ENCODE peak calls at places on chromosome 16, in six cellular contexts. O is K562, P is transverse colon, H is breast epithelium, A is prostate gland, Y is stomach. T is an unnamed sample.
A peak's percentile ranks its signal among the peaks of the same experiment; 100 is the strongest.

GRCh38 chr16:51243836-51244483 is 92.9 kb upstream of the SALL1 start:
- DNase-seq in O (no peak), P (peak; percentile 29), H (no peak), A (no peak), Y (peak; percentile 64), T (no peak)

GRCh38 chr16:30406911-30407793 is at the start of gene ZNF771:
- DNase-seq in O (peak; percentile 95), P (peak; percentile 96), H (peak; percentile 93), A (peak; percentile 92), Y (peak; percentile 95), T (peak; percentile 98)

GRCh38 chr16:75012380-75013081 is 13.7 kb downstream of the ZNRF1 start:
- DNase-seq in O (no peak), P (no peak), H (no peak), A (no peak), Y (no peak), T (no peak)

GRCh38 chr16:73949574-73950348 is 346.9 kb upstream of the PSMD7 start:
- DNase-seq in O (no peak), P (no peak), H (no peak), A (peak; percentile 44), Y (no peak), T (no peak)

GRCh38 chr16:80899804-80900592 is 95.6 kb upstream of the CDYL2 start:
- DNase-seq in O (no peak), P (peak; percentile 39), H (peak; percentile 93), A (peak; percentile 92), Y (peak; percentile 96), T (no peak)

GRCh38 chr16:48099455-48099854 is 56.3 kb downstream of the ABCC12 start:
- DNase-seq in O (peak; percentile 46), P (no peak), H (no peak), A (no peak), Y (no peak), T (no peak)

GRCh38 chr16:80300876-80301275 is 239.9 kb upstream of the DYNLRB2 start:
- DNase-seq in O (no peak), P (no peak), H (no peak), A (no peak), Y (no peak), T (no peak)

GRCh38 chr16:21301895-21302291 is 23.8 kb upstream of the CRYM start:
- DNase-seq in O (no peak), P (no peak), H (no peak), A (no peak), Y (no peak), T (no peak)

GRCh38 chr16:49528564-49529150 is 155.1 kb downstream of the C16orf78 start:
- DNase-seq in O (no peak), P (no peak), H (no peak), A (no peak), Y (no peak), T (no peak)

GRCh38 chr16:17556276-17557052 is 85.7 kb upstream of the XYLT1 start:
- DNase-seq in O (peak; percentile 57), P (no peak), H (no peak), A (no peak), Y (no peak), T (no peak)

GRCh38 chr16:50326264-50326663 is 42.5 kb downstream of the BRD7 start:
- DNase-seq in O (no peak), P (no peak), H (no peak), A (no peak), Y (no peak), T (no peak)

GRCh38 chr16:5653789-5654188 is 556.2 kb upstream of the EEF2KMT start:
- DNase-seq in O (no peak), P (no peak), H (no peak), A (no peak), Y (no peak), T (no peak)

GRCh38 chr16:51762081-51762995 is 611.3 kb upstream of the SALL1 start:
- DNase-seq in O (peak; percentile 65), P (peak; percentile 61), H (peak; percentile 69), A (peak; percentile 73), Y (peak; percentile 85), T (peak; percentile 91)

GRCh38 chr16:78474762-78475161 is 375.3 kb downstream of the WWOX start:
- DNase-seq in O (no peak), P (no peak), H (no peak), A (no peak), Y (no peak), T (no peak)

GRCh38 chr16:54194008-54194731 is 92.4 kb downstream of the IRX3 start:
- DNase-seq in O (no peak), P (peak; percentile 11), H (peak; percentile 89), A (peak; percentile 76), Y (peak; percentile 58), T (no peak)

GRCh38 chr16:71431176-71431575 is 10.7 kb downstream of the TLE7 start:
- DNase-seq in O (no peak), P (no peak), H (no peak), A (no peak), Y (peak; percentile 24), T (no peak)

GRCh38 chr16:64925166-64925565 is 196.7 kb downstream of the CDH11 start:
- DNase-seq in O (no peak), P (no peak), H (no peak), A (no peak), Y (no peak), T (no peak)

GRCh38 chr16:21218135-21218534 is 6.8 kb upstream of the ZP2 start:
- DNase-seq in O (no peak), P (no peak), H (no peak), A (no peak), Y (no peak), T (no peak)

GRCh38 chr16:27177031-27177774 is 26.1 kb upstream of the KDM8 start:
- DNase-seq in O (no peak), P (no peak), H (no peak), A (no peak), Y (no peak), T (no peak)

GRCh38 chr16:58243528-58244004 is 45.7 kb upstream of the CSNK2A2 start:
- DNase-seq in O (no peak), P (peak; percentile 26), H (no peak), A (no peak), Y (no peak), T (no peak)

GRCh38 chr16:61968242-61968978 is 67.8 kb downstream of the CDH8 start:
- DNase-seq in O (no peak), P (no peak), H (no peak), A (no peak), Y (no peak), T (no peak)

GRCh38 chr16:74451951-74452758 is 30.9 kb upstream of the CLEC18B start:
- DNase-seq in O (no peak), P (no peak), H (no peak), A (no peak), Y (no peak), T (no peak)

DNA sequence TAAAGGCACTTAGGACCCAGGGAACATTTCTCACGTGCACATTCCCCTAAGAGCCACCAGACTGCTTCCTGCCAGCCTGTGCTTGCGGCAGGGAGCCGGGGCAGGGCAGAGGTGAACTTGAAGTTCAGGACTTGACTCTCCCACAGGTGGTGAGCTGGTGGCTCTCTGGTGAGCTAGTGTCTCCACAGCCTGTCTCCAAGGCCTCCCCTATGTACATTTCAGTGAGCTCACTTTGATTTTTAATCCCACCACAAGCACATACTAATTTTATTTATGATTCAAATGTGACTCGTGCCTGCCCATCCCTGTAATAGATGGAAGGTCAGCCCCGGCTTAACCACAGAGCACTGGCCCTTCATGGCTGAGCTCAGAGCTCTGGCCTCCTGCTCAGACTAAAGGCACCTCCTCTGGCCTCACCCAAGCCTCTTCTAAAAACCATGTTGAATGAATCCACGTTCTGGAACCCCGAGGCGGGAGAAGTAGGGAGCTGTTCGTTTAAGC is 9.2 kb downstream of the SNN start:
- DNase-seq in O (no peak), P (no peak), H (no peak), A (no peak), Y (no peak), T (no peak)
- TF ChIP-seq POLR2A in O (no peak), P (no peak), H (no peak), A (no peak), Y (no peak), T (no peak)

GRCh38 chr16:8070501-8070900 is 519.8 kb downstream of the TMEM114 start:
- DNase-seq in O (no peak), P (no peak), H (no peak), A (no peak), Y (no peak), T (no peak)
- H3K4me1 ChIP-seq in O (no peaks in the 10 kb centered on the region), P (no peaks in the 10 kb centered on the region), H (no peaks in the 10 kb centered on the region), A (no peaks in the 10 kb centered on the region), Y (no peaks in the 10 kb centered on the region), T (no peaks in the 10 kb centered on the region)

GRCh38 chr16:720990-721764 is at the start of gene ANTKMT:
- DNase-seq in O (peak; percentile 89), P (peak; percentile 91), H (peak; percentile 74), A (peak; percentile 65), Y (peak; percentile 89), T (no peak)
- TF ChIP-seq POLR2AphosphoS5 in O (peak; percentile 73), P (peak; percentile 24), H (no peak), A (no peak), Y (peak; percentile 74), T (peak; percentile 83)

DNA sequence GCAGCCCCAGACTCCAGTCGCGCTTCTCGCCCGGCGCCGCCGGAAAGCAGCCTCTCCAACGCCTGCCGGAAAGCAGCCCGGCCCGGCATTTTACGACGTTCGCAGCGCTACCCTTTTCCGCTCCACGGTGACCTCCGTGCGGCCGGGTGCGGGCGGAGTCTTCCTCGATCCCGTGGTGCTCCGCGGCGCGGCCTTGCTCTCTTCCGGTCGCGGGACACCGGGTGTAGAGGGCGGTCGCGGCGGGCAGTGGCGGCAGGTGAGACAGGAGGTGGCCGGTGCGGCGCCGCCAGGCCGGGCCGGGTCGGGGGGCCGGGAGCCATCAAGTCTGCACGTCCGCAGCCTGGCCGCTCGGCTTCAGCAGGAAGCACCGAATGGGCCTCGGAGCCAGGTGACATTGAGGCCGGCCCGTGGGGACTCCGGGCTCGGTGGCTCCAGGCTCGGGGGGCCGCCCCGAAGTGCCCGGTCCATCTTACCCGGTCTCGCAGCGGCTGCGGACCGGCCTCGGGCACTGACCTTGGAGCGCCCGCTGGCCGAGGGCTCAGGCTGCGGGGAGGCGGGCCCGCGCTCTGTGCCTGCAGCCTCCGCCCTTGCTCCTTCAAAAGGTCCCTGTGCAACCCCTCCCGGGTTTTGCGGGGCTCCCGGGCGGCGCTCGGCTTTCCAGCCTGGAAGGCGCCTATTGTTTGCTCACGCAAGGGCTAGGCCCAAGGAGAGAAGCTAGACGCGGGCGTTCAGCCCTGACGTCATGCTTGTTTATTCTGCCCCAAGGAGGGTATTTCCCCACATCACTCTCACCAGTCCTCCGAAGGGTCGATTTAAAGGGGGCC is at the start of the genes COX4I1 and EMC8:
- DNase-seq in O (peak; percentile 90), P (peak; percentile 97), H (peak; percentile 94), A (peak; percentile 92), Y (peak; percentile 96), T (peak; percentile 97)
- TF ChIP-seq POLR2A in O (peak; percentile 95), P (peak; percentile 95), H (peak; percentile 44), A (peak; percentile 75), Y (no peak), T (peak; percentile 77)